ENCODE peak calls at places on chromosomes 2 and 18, in seven cellular contexts. A is psoas muscle, E is hepatocyte, M is stomach, V is fibroblast of lung, Y is body of pancreas, B is prostate gland. K is an unnamed sample. For H3K4me1 and H3K36me3, the result is how much of the 10 kb centered on the place peaks cover.

GRCh38 chr2:119158563-119159347 is at the start of gene C1QL2:
- DNase-seq in A (no peak), E (peak), M (no peak), V (no peak), Y (no peak), B (no peak), K (no peak)

GRCh38 chr2:150465703-150466569 is 21.5 kb downstream of the RND3 start:
- DNase-seq in A (no peak), E (no peak), M (no peak), V (peak), Y (no peak), B (no peak), K (no peak)

GRCh38 chr18:79922971-79923411 is 28.5 kb downstream of the SLC66A2 start:
- DNase-seq in A (peak), E (no peak), M (peak), V (no peak), Y (peak), B (no peak), K (peak)

GRCh38 chr2:191866675-191867506 is 20.0 kb upstream of the CAVIN2 start:
- DNase-seq in A (no peak), E (peak), M (no peak), V (peak), Y (peak), B (peak), K (no peak)

GRCh38 chr2:98012561-98012979 is 16.8 kb upstream of the TMEM131 start:
- DNase-seq in A (no peak), E (no peak), M (no peak), V (no peak), Y (no peak), B (no peak), K (no peak)

GRCh38 chr18:24368749-24369148 is 28.9 kb downstream of the OSBPL1A start:
- DNase-seq in A (no peak), E (no peak), M (no peak), V (no peak), Y (no peak), B (no peak), K (no peak)

GRCh38 chr18:45967007-45967706 is at the start of gene EPG5:
- DNase-seq in A (peak), E (peak), M (peak), V (peak), Y (peak), B (peak), K (peak)

GRCh38 chr2:199092419-199092818 is 365.3 kb downstream of the SATB2 start:
- DNase-seq in A (no peak), E (no peak), M (no peak), V (no peak), Y (no peak), B (no peak), K (no peak)

GRCh38 chr2:9288681-9289338 is 82.2 kb downstream of the ASAP2 start:
- DNase-seq in A (no peak), E (no peak), M (no peak), V (peak), Y (no peak), B (no peak), K (no peak)

GRCh38 chr2:122635649-122636496 is 880.4 kb downstream of the TSN start:
- DNase-seq in A (no peak), E (no peak), M (no peak), V (no peak), Y (no peak), B (no peak), K (no peak)

GRCh38 chr2:143553261-143553660 is 424.0 kb downstream of the ARHGAP15 start:
- DNase-seq in A (no peak), E (no peak), M (no peak), V (no peak), Y (no peak), B (no peak), K (no peak)

GRCh38 chr2:70514612-70515055 is 39.0 kb downstream of the TGFA start:
- DNase-seq in A (no peak), E (peak), M (peak), V (no peak), Y (peak), B (peak), K (no peak)

GRCh38 chr18:24778810-24779418 is 318.5 kb downstream of the HRH4 start:
- DNase-seq in A (no peak), E (peak), M (no peak), V (no peak), Y (peak), B (no peak), K (no peak)

GRCh38 chr18:35817604-35818352 is 154.7 kb upstream of the RMP24 start:
- DNase-seq in A (no peak), E (no peak), M (no peak), V (no peak), Y (no peak), B (no peak), K (no peak)

GRCh38 chr2:5846881-5847280 is 154.7 kb downstream of the SOX11 start:
- DNase-seq in A (no peak), E (no peak), M (no peak), V (no peak), Y (no peak), B (no peak), K (no peak)

GRCh38 chr2:46229134-46230063 is 67.8 kb upstream of the EPAS1 start:
- DNase-seq in A (no peak), E (peak), M (no peak), V (no peak), Y (no peak), B (no peak), K (no peak)

GRCh38 chr2:121888189-121888557 is 132.7 kb downstream of the TSN start:
- DNase-seq in A (no peak), E (no peak), M (no peak), V (no peak), Y (no peak), B (no peak), K (no peak)

GRCh38 chr2:112601754-112602153 is 17.3 kb downstream of the CHCHD5 start:
- DNase-seq in A (no peak), E (no peak), M (no peak), V (no peak), Y (no peak), B (no peak), K (no peak)

GRCh38 chr18:73908323-73908722 is 239.3 kb downstream of the FBXO15 start:
- DNase-seq in A (no peak), E (peak), M (no peak), V (peak), Y (no peak), B (no peak), K (no peak)

GRCh38 chr2:173355866-173356508 is 1.3 kb downstream of the CDCA7 start:
- DNase-seq in A (peak), E (peak), M (no peak), V (peak), Y (no peak), B (peak), K (no peak)

GRCh38 chr2:237350597-237350996 is 63.4 kb downstream of the COL6A3 start:
- DNase-seq in A (no peak), E (no peak), M (no peak), V (no peak), Y (no peak), B (no peak), K (no peak)

GRCh38 chr2:235238537-235238936 is 255.3 kb upstream of the AGAP1 start:
- DNase-seq in A (peak), E (peak), M (peak), V (peak), Y (peak), B (no peak), K (no peak)

GRCh38 chr2:218430721-218431120 is 11.8 kb downstream of the VIL1 start:
- DNase-seq in A (peak), E (no peak), M (no peak), V (no peak), Y (no peak), B (no peak), K (peak)

GRCh38 chr2:27400348-27401135 is 8.8 kb downstream of the PPM1G start:
- DNase-seq in A (no peak), E (no peak), M (no peak), V (no peak), Y (no peak), B (no peak), K (no peak)

GRCh38 chr2:28507806-28508764 is 12.2 kb downstream of the PLB1 start:
- DNase-seq in A (no peak), E (peak), M (peak), V (no peak), Y (no peak), B (no peak), K (no peak)

GRCh38 chr2:164009801-164010337 is 274.1 kb upstream of the FIGN start:
- DNase-seq in A (no peak), E (no peak), M (no peak), V (peak), Y (no peak), B (no peak), K (no peak)

GRCh38 chr2:232239956-232240681 is 138.4 kb upstream of the ALPP start:
- DNase-seq in A (no peak), E (no peak), M (no peak), V (no peak), Y (no peak), B (no peak), K (no peak)

GRCh38 chr2:55099878-55100820 is 49.9 kb upstream of the RTN4 start:
- DNase-seq in A (no peak), E (no peak), M (no peak), V (peak), Y (no peak), B (peak), K (no peak)

GRCh38 chr2:36857713-36858112 is 108.6 kb downstream of the STRN start:
- DNase-seq in A (no peak), E (no peak), M (no peak), V (no peak), Y (no peak), B (peak), K (no peak)

GRCh38 chr2:176134978-176135575 is 5.6 kb downstream of the HOXD8 start:
- DNase-seq in A (no peak), E (no peak), M (no peak), V (no peak), Y (no peak), B (no peak), K (no peak)
- H3K4me1 ChIP-seq in A (under half), E (under half), M (under half), V (under half), Y (under half), B (under half), K (under half)

GRCh38 chr2:42342061-42342794 is 18.8 kb downstream of the COX7A2L start:
- DNase-seq in A (peak), E (peak), M (no peak), V (peak), Y (peak), B (no peak), K (peak)
- H3K27ac ChIP-seq in A (peak), E (peak), M (peak), V (peak), Y (peak), B (no peak), K (peak)

DNA sequence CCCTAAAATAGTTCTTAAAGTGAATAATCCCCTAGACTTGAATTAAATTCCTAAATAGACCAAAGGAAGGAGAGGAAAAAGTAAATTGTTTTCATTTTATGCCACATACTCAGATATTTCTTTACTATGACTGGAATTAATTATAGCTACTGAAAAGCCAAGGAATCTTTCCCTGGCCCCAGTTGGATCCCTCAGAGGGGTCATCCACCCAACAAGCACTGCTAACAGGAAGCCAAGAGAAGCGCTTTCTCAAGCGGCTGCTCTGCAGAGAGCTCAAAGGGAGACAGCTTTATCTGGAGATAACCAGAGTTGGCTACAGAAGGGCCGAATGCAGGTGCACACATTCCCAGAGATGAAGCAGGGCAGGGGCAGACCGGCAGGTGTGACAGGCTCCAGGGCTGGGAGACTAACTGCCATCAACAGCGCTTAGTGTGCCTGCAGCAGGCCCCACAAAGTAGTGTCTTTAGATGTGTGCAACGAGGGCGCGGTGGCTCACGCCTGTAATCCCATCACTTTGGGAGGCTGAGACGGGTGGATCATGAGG is 51.1 kb downstream of the POLR1A start:
- DNase-seq in A (no peak), E (no peak), M (no peak), V (no peak), Y (peak), B (no peak), K (peak)
- H3K36me3 ChIP-seq in A (half or more), E (under half), M (half or more), V (under half), Y (under half), B (under half), K (under half)

GRCh38 chr2:25305809-25306208 is 35.9 kb downstream of the DNMT3A start:
- DNase-seq in A (peak), E (no peak), M (no peak), V (no peak), Y (no peak), B (no peak), K (peak)
- H3K4me1 ChIP-seq in A (half or more), E (under half), M (under half), V (under half), Y (under half), B (under half), K (under half)

GRCh38 chr2:84925336-84925723 is 19.9 kb downstream of the TMSB10 start:
- DNase-seq in A (no peak), E (no peak), M (no peak), V (no peak), Y (no peak), B (no peak), K (no peak)
- H3K27ac ChIP-seq in A (no peak), E (no peak), M (peak), V (no peak), Y (no peak), B (no peak), K (no peak)

DNA sequence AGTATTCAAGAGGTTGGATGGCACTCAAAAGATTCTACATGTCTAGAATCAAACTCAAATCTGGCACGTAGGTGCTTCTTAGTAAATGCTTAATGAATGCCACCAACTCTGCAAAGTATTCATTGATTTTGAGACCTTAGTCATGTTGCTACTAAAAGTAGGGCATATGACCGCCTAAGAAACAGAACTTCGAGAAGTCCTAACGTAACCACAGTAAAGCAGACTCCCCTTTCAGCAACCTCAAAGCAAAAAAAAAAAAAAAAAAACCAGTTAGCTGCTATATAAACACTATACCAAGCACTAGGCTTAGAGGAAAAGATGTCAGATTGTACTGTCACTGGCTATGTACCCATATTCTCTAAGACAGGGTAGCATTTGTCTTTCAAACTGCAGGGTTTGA is 33.9 kb downstream of the PTCD3 start:
- DNase-seq in A (no peak), E (no peak), M (no peak), V (no peak), Y (no peak), B (no peak), K (no peak)
- H3K36me3 ChIP-seq in A (half or more), E (under half), M (half or more), V (under half), Y (under half), B (under half), K (under half)

K was measured in aorta.